ENCODE peak calls at places on chromosomes 12 and 14, in eight cellular contexts. One of them, this sample, is unnamed.

GRCh38 chr12:124340080-124340900 is 45.4 kb downstream of the RFLNA start:
- DNase-seq in H1: no peak
- DNase-seq in PC-9: no peak
- DNase-seq in dorsolateral prefrontal cortex: no peak
- DNase-seq in fibroblast of mammary gland: no peak
- DNase-seq in A549: no peak
- DNase-seq in BJ: no peak
- DNase-seq in breast epithelium: no peak
- DNase-seq in this sample: no peak

GRCh38 chr12:124651508-124652273 is 84.3 kb upstream of the NCOR2 start:
- DNase-seq in H1: no peak
- DNase-seq in PC-9: no peak
- DNase-seq in dorsolateral prefrontal cortex: no peak
- DNase-seq in fibroblast of mammary gland: no peak
- DNase-seq in A549: no peak
- DNase-seq in BJ: no peak
- DNase-seq in breast epithelium: no peak
- DNase-seq in this sample: no peak

GRCh38 chr14:61342486-61342885 is 21.1 kb downstream of the PRKCH start:
- DNase-seq in H1: no peak
- DNase-seq in PC-9: no peak
- DNase-seq in dorsolateral prefrontal cortex: no peak
- DNase-seq in fibroblast of mammary gland: no peak
- DNase-seq in A549: no peak
- DNase-seq in BJ: no peak
- DNase-seq in breast epithelium: peak
- DNase-seq in this sample: no peak

GRCh38 chr12:116980083-116980482 is 69.3 kb downstream of the FBXW8 start:
- DNase-seq in H1: no peak
- DNase-seq in PC-9: no peak
- DNase-seq in dorsolateral prefrontal cortex: no peak
- DNase-seq in fibroblast of mammary gland: no peak
- DNase-seq in A549: no peak
- DNase-seq in BJ: no peak
- DNase-seq in breast epithelium: no peak
- DNase-seq in this sample: no peak

GRCh38 chr12:79255326-79255725 is 390.8 kb downstream of the SYT1 start:
- DNase-seq in H1: no peak
- DNase-seq in PC-9: no peak
- DNase-seq in dorsolateral prefrontal cortex: no peak
- DNase-seq in fibroblast of mammary gland: peak
- DNase-seq in A549: no peak
- DNase-seq in BJ: peak
- DNase-seq in breast epithelium: no peak
- DNase-seq in this sample: no peak

GRCh38 chr12:51829641-51830040 is 18.9 kb downstream of the FIGNL2 start:
- DNase-seq in H1: no peak
- DNase-seq in PC-9: no peak
- DNase-seq in dorsolateral prefrontal cortex: no peak
- DNase-seq in fibroblast of mammary gland: no peak
- DNase-seq in A549: no peak
- DNase-seq in BJ: no peak
- DNase-seq in breast epithelium: no peak
- DNase-seq in this sample: no peak

GRCh38 chr12:42490261-42490842 is 99.2 kb downstream of the PRICKLE1 start:
- DNase-seq in H1: no peak
- DNase-seq in PC-9: no peak
- DNase-seq in dorsolateral prefrontal cortex: no peak
- DNase-seq in fibroblast of mammary gland: no peak
- DNase-seq in A549: no peak
- DNase-seq in BJ: no peak
- DNase-seq in breast epithelium: no peak
- DNase-seq in this sample: no peak

GRCh38 chr12:12735301-12735700 is 18.1 kb downstream of the CDKN1B start:
- DNase-seq in H1: no peak
- DNase-seq in PC-9: no peak
- DNase-seq in dorsolateral prefrontal cortex: no peak
- DNase-seq in fibroblast of mammary gland: peak
- DNase-seq in A549: no peak
- DNase-seq in BJ: peak
- DNase-seq in breast epithelium: no peak
- DNase-seq in this sample: no peak

GRCh38 chr12:124407074-124407473 is 112.2 kb downstream of the RFLNA start:
- DNase-seq in H1: no peak
- DNase-seq in PC-9: no peak
- DNase-seq in dorsolateral prefrontal cortex: no peak
- DNase-seq in fibroblast of mammary gland: no peak
- DNase-seq in A549: no peak
- DNase-seq in BJ: no peak
- DNase-seq in breast epithelium: no peak
- DNase-seq in this sample: no peak

GRCh38 chr12:78398750-78399149 is 465.8 kb upstream of the SYT1 start:
- DNase-seq in H1: no peak
- DNase-seq in PC-9: no peak
- DNase-seq in dorsolateral prefrontal cortex: no peak
- DNase-seq in fibroblast of mammary gland: peak
- DNase-seq in A549: no peak
- DNase-seq in BJ: no peak
- DNase-seq in breast epithelium: no peak
- DNase-seq in this sample: no peak

GRCh38 chr12:50105913-50106450 is 2.2 kb downstream of the GPD1 start:
- DNase-seq in H1: no peak
- DNase-seq in PC-9: no peak
- DNase-seq in dorsolateral prefrontal cortex: no peak
- DNase-seq in fibroblast of mammary gland: no peak
- DNase-seq in A549: no peak
- DNase-seq in BJ: no peak
- DNase-seq in breast epithelium: no peak
- DNase-seq in this sample: no peak

GRCh38 chr14:75307700-75308379 is 29.2 kb downstream of the FOS start:
- DNase-seq in H1: peak
- DNase-seq in PC-9: peak
- DNase-seq in dorsolateral prefrontal cortex: peak
- DNase-seq in fibroblast of mammary gland: peak
- DNase-seq in A549: peak
- DNase-seq in BJ: no peak
- DNase-seq in breast epithelium: peak
- DNase-seq in this sample: peak

GRCh38 chr12:52032431-52032796 is 18.8 kb upstream of the NR4A1 start:
- DNase-seq in H1: no peak
- DNase-seq in PC-9: no peak
- DNase-seq in dorsolateral prefrontal cortex: no peak
- DNase-seq in fibroblast of mammary gland: peak
- DNase-seq in A549: no peak
- DNase-seq in BJ: no peak
- DNase-seq in breast epithelium: peak
- DNase-seq in this sample: peak

GRCh38 chr12:46609281-46609623 is 216.5 kb downstream of the SLC38A4 start:
- DNase-seq in H1: no peak
- DNase-seq in PC-9: no peak
- DNase-seq in dorsolateral prefrontal cortex: no peak
- DNase-seq in fibroblast of mammary gland: no peak
- DNase-seq in A549: no peak
- DNase-seq in BJ: no peak
- DNase-seq in breast epithelium: no peak
- DNase-seq in this sample: no peak

DNA sequence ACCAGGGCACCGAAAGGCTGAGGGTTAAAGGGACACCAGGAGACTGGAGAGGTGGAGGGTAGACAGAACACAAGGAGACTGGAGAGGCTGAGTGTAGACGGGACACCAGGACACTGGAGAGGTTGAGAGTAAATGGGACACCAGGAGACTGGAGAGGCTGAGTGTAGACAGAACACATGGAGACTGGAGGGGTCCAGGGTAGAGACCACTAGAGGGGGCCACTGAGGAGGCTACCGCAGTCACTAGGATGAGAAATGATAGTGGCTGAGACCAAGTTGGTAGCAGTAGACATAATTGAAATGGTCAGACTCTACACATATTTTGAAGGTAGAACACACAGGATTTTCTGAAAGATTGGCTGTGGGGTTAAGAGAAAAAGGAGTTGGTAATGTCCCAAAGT is 68.2 kb downstream of the PAH start:
- DNase-seq in H1: peak
- DNase-seq in PC-9: no peak
- DNase-seq in dorsolateral prefrontal cortex: no peak
- DNase-seq in fibroblast of mammary gland: no peak
- DNase-seq in A549: no peak
- DNase-seq in BJ: no peak
- DNase-seq in breast epithelium: no peak
- DNase-seq in this sample: no peak
- TF ChIP-seq CTCF in H1: peak
- TF ChIP-seq CTCF in PC-9: no peak
- TF ChIP-seq CTCF in dorsolateral prefrontal cortex: no peak
- TF ChIP-seq CTCF in fibroblast of mammary gland: no peak
- TF ChIP-seq CTCF in A549: no peak
- TF ChIP-seq CTCF in BJ: no peak
- TF ChIP-seq CTCF in breast epithelium: no peak
- TF ChIP-seq CTCF in this sample: no peak

DNA sequence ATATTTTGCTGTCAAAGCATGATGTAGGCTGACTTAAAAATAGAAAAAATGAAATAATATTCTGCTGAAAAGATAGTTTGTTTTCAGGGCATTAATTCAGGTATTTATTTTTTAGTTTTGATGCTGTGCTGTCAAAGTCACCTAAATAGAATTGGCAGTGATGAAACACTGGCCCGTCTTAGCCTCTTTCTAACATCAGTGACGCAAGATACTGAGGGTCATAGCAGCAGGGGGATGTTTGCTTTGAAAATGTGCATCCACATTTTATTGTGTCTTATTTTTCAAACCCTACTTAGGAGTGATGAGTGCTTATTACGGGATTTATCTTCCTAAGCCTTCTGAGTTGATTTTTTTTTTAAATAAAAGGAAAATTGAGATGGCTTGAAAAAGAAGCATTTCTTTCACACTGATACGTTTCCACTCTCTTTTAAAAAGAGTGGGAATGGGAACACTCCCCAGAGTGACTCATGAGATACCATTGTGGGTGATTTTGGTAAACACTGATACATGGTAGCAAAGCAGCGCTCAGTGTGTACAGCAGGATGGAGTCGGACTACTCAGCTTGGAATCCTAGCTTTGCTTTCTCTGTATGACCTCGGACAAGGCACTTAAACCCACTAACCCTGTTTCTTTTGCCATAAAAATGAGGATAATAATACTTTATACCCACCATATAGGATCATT is 290.8 kb downstream of the ERC1 start:
- DNase-seq in H1: no peak
- DNase-seq in PC-9: no peak
- DNase-seq in dorsolateral prefrontal cortex: no peak
- DNase-seq in fibroblast of mammary gland: peak
- DNase-seq in A549: no peak
- DNase-seq in BJ: peak
- DNase-seq in breast epithelium: no peak
- DNase-seq in this sample: peak
- TF ChIP-seq CTCF in H1: no peak
- TF ChIP-seq CTCF in PC-9: no peak
- TF ChIP-seq CTCF in dorsolateral prefrontal cortex: no peak
- TF ChIP-seq CTCF in fibroblast of mammary gland: no peak
- TF ChIP-seq CTCF in A549: no peak
- TF ChIP-seq CTCF in BJ: no peak
- TF ChIP-seq CTCF in breast epithelium: no peak
- TF ChIP-seq CTCF in this sample: no peak

GRCh38 chr12:56189336-56189917 is at the start of gene SMARCC2:
- DNase-seq in H1: peak
- DNase-seq in PC-9: peak
- DNase-seq in dorsolateral prefrontal cortex: peak
- DNase-seq in fibroblast of mammary gland: peak
- DNase-seq in A549: peak
- DNase-seq in BJ: no peak
- DNase-seq in breast epithelium: peak
- DNase-seq in this sample: peak

GRCh38 chr12:56188116-56188785 is 1.0 kb downstream of the SMARCC2 start:
- DNase-seq in H1: no peak
- DNase-seq in PC-9: no peak
- DNase-seq in dorsolateral prefrontal cortex: no peak
- DNase-seq in fibroblast of mammary gland: no peak
- DNase-seq in A549: no peak
- DNase-seq in BJ: no peak
- DNase-seq in breast epithelium: no peak
- DNase-seq in this sample: no peak

GRCh38 chr12:56190695-56191155 is 1.4 kb upstream of the SMARCC2 start:
- DNase-seq in H1: no peak
- DNase-seq in PC-9: no peak
- DNase-seq in dorsolateral prefrontal cortex: no peak
- DNase-seq in fibroblast of mammary gland: peak
- DNase-seq in A549: peak
- DNase-seq in BJ: no peak
- DNase-seq in breast epithelium: no peak
- DNase-seq in this sample: no peak

GRCh38 chr12:56188786-56189335 is 422 bp downstream of the SMARCC2 start:
- DNase-seq in H1: peak
- DNase-seq in PC-9: no peak
- DNase-seq in dorsolateral prefrontal cortex: no peak
- DNase-seq in fibroblast of mammary gland: no peak
- DNase-seq in A549: peak
- DNase-seq in BJ: no peak
- DNase-seq in breast epithelium: no peak
- DNase-seq in this sample: no peak

DNA sequence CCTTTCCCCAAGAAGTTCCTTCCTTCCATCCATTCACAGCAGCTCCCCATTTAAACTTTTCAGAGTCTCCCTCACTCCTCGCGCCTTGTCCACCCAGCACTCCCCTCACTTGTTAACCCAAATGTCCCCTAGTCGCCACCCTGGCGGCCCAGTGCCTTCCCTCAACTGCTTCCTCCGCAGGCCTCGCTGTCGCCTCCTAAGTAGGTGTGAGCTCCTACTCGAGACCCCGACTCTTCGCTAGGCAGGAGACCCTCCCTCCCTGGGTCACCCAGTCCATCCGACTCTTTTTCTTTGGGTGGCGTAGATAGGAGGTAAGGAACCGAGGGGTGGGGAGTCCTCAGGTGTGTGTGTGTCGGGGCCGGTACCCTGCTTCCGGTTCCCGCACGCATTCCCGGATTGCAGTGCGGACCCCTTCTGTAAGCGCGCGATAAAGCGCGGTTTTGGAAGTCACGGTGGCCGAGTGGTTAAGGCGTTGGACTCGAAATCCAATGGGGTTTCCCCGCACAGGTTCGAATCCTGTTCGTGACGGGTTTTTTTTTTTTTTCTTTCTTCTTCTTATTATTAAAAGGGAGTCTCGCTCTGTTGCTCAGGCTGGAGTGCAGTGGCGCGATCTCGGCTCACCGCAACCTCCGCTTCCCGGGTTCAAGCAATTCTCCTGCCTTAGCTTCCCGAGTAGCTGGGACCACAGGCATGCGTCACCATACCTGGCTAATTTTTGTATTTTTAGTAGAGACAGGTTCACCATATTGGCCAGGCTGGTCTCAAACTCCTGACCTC is 823 bp upstream of the SMARCC2 start:
- DNase-seq in H1: peak
- DNase-seq in PC-9: peak
- DNase-seq in dorsolateral prefrontal cortex: peak
- DNase-seq in fibroblast of mammary gland: peak
- DNase-seq in A549: peak
- DNase-seq in BJ: no peak
- DNase-seq in breast epithelium: peak
- DNase-seq in this sample: peak
- TF ChIP-seq CTCF in H1: no peak
- TF ChIP-seq CTCF in PC-9: peak
- TF ChIP-seq CTCF in dorsolateral prefrontal cortex: no peak
- TF ChIP-seq CTCF in fibroblast of mammary gland: no peak
- TF ChIP-seq CTCF in A549: no peak
- TF ChIP-seq CTCF in BJ: no peak
- TF ChIP-seq CTCF in breast epithelium: peak
- TF ChIP-seq CTCF in this sample: no peak

GRCh38 chr14:29536886-29537511 is 390.6 kb downstream of the PRKD1 start:
- DNase-seq in H1: no peak
- DNase-seq in PC-9: no peak
- DNase-seq in dorsolateral prefrontal cortex: no peak
- DNase-seq in fibroblast of mammary gland: peak
- DNase-seq in A549: no peak
- DNase-seq in BJ: no peak
- DNase-seq in breast epithelium: no peak
- DNase-seq in this sample: peak
- TF ChIP-seq CTCF in H1: no peak
- TF ChIP-seq CTCF in PC-9: peak
- TF ChIP-seq CTCF in dorsolateral prefrontal cortex: peak
- TF ChIP-seq CTCF in fibroblast of mammary gland: peak
- TF ChIP-seq CTCF in A549: peak
- TF ChIP-seq CTCF in BJ: peak
- TF ChIP-seq CTCF in breast epithelium: no peak
- TF ChIP-seq CTCF in this sample: peak

This sample was measured in epithelial cell of esophagus.